ENCODE peak calls at places on chromosomes 12 and 14, in nine cellular contexts. D, Q, C, F, G, A, Y, X and B are unnamed samples.

GRCh38 chr14:54344445-54344844 is 52.4 kb upstream of the CDKN3 start:
- DNase-seq in D (no peak), Q (no peak), C (no peak), F (no peak), G (no peak), A (no peak), Y (no peak), X (no peak), B (no peak)

GRCh38 chr14:94953541-94954260 is 183.8 kb upstream of the GSC start:
- DNase-seq in D (no peak), Q (no peak), C (no peak), F (no peak), G (no peak), A (no peak), Y (no peak), X (no peak), B (no peak)

GRCh38 chr12:65414526-65414925 is 136.0 kb downstream of the MSRB3 start:
- DNase-seq in D (no peak), Q (no peak), C (no peak), F (no peak), G (no peak), A (no peak), Y (no peak), X (no peak), B (no peak)

GRCh38 chr14:91063119-91063518 is 2.7 kb upstream of the RPS6KA5 start:
- DNase-seq in D (no peak), Q (no peak), C (no peak), F (no peak), G (peak; percentile 18), A (no peak), Y (no peak), X (no peak), B (no peak)

GRCh38 chr12:97650242-97650641 is 187.6 kb downstream of the RMST start:
- DNase-seq in D (no peak), Q (no peak), C (no peak), F (no peak), G (peak; percentile 28), A (no peak), Y (no peak), X (no peak), B (no peak)

GRCh38 chr12:96397756-96398421 is 2.4 kb downstream of the CDK17 start:
- DNase-seq in D (no peak), Q (no peak), C (no peak), F (peak; percentile 15), G (peak; percentile 15), A (no peak), Y (no peak), X (no peak), B (no peak)

GRCh38 chr14:98494582-98494981 is 777.4 kb downstream of the BCL11B start:
- DNase-seq in D (no peak), Q (no peak), C (peak; percentile 63), F (no peak), G (peak; percentile 7), A (no peak), Y (no peak), X (no peak), B (no peak)

GRCh38 chr14:69901113-69901951 is 22.1 kb downstream of the SMOC1 start:
- DNase-seq in D (peak; percentile 80), Q (no peak), C (no peak), F (no peak), G (no peak), A (no peak), Y (no peak), X (no peak), B (no peak)

GRCh38 chr14:35378638-35379568 is 25.6 kb downstream of the NFKBIA start:
- DNase-seq in D (no peak), Q (no peak), C (no peak), F (no peak), G (no peak), A (no peak), Y (no peak), X (no peak), B (no peak)

GRCh38 chr12:122003646-122004611 is 17.8 kb upstream of the BCL7A start:
- DNase-seq in D (peak; percentile 25), Q (no peak), C (no peak), F (no peak), G (no peak), A (no peak), Y (no peak), X (no peak), B (no peak)

GRCh38 chr12:79344855-79345840 is 345.6 kb downstream of the PAWR start:
- DNase-seq in D (no peak), Q (peak; percentile 42), C (no peak), F (peak; percentile 25), G (peak; percentile 77), A (no peak), Y (no peak), X (peak; percentile 18), B (peak; percentile 73)

GRCh38 chr12:93624595-93625294 is 52.3 kb downstream of the SOCS2 start:
- DNase-seq in D (peak; percentile 92), Q (no peak), C (no peak), F (peak; percentile 84), G (peak; percentile 95), A (no peak), Y (no peak), X (no peak), B (no peak)

GRCh38 chr14:64423987-64424386 is 35.8 kb downstream of the MTHFD1 start:
- DNase-seq in D (peak; percentile 58), Q (no peak), C (no peak), F (no peak), G (peak; percentile 55), A (no peak), Y (no peak), X (no peak), B (no peak)

GRCh38 chr14:94572637-94573303 is 8.5 kb upstream of the SERPINA5 start:
- DNase-seq in D (no peak), Q (no peak), C (no peak), F (no peak), G (no peak), A (no peak), Y (no peak), X (no peak), B (no peak)

GRCh38 chr12:49825971-49826421 is 2.2 kb downstream of the NCKAP5L start:
- DNase-seq in D (peak; percentile 67), Q (no peak), C (no peak), F (no peak), G (no peak), A (no peak), Y (no peak), X (no peak), B (no peak)

GRCh38 chr12:48982397-48983080 is 4.4 kb downstream of the WNT1 start:
- DNase-seq in D (no peak), Q (no peak), C (no peak), F (no peak), G (no peak), A (no peak), Y (no peak), X (no peak), B (no peak)

GRCh38 chr14:74882103-74882920 is 596 bp downstream of the DLST start:
- DNase-seq in D (no peak), Q (peak; percentile 30), C (peak; percentile 85), F (no peak), G (peak; percentile 39), A (peak; percentile 22), Y (peak; percentile 64), X (no peak), B (peak; percentile 19)

GRCh38 chr12:108538796-108539195 is 22.2 kb downstream of the SART3 start:
- DNase-seq in D (no peak), Q (no peak), C (no peak), F (no peak), G (no peak), A (no peak), Y (no peak), X (no peak), B (no peak)

GRCh38 chr12:103269962-103270361 is 225.8 kb downstream of the C12orf42 start:
- DNase-seq in D (no peak), Q (peak; percentile 65), C (no peak), F (no peak), G (no peak), A (no peak), Y (no peak), X (no peak), B (no peak)

GRCh38 chr12:109722753-109723109 is 9.1 kb downstream of the FAM222A start:
- DNase-seq in D (no peak), Q (no peak), C (no peak), F (no peak), G (no peak), A (no peak), Y (no peak), X (no peak), B (no peak)

GRCh38 chr12:17372508-17372907 is 717.5 kb downstream of the RERGL start:
- DNase-seq in D (no peak), Q (peak; percentile 17), C (no peak), F (no peak), G (no peak), A (no peak), Y (no peak), X (no peak), B (peak; percentile 56)

GRCh38 chr14:61145903-61146411 is 135.2 kb downstream of the TMEM30B start:
- DNase-seq in D (peak; percentile 55), Q (peak; percentile 56), C (no peak), F (no peak), G (peak; percentile 51), A (no peak), Y (no peak), X (no peak), B (peak; percentile 91)

GRCh38 chr12:6451348-6452244 is at the start of gene TAPBPL:
- DNase-seq in D (peak; percentile 43), Q (peak; percentile 92), C (peak; percentile 92), F (peak; percentile 84), G (no peak), A (peak; percentile 74), Y (peak; percentile 81), X (peak; percentile 44), B (peak; percentile 92)

GRCh38 chr12:49923035-49923644 is 19.4 kb upstream of the FAIM2 start:
- DNase-seq in D (no peak), Q (no peak), C (peak; percentile 8), F (no peak), G (no peak), A (no peak), Y (no peak), X (no peak), B (no peak)

GRCh38 chr14:89349196-89350008 is 67.6 kb downstream of the FOXN3 start:
- DNase-seq in D (peak; percentile 76), Q (peak; percentile 85), C (no peak), F (no peak), G (no peak), A (no peak), Y (peak; percentile 52), X (peak; percentile 55), B (peak; percentile 98)

GRCh38 chr12:21891763-21892217 is 49.4 kb downstream of the ABCC9 start:
- DNase-seq in D (no peak), Q (no peak), C (no peak), F (no peak), G (no peak), A (no peak), Y (no peak), X (no peak), B (no peak)

GRCh38 chr12:34598851-34599529 is 576.7 kb downstream of the ALG10 start:
- DNase-seq in D (no peak), Q (no peak), C (peak; percentile 28), F (no peak), G (no peak), A (no peak), Y (peak; percentile 16), X (no peak), B (no peak)

GRCh38 chr14:68713782-68714181 is 79.1 kb downstream of the ZFP36L1 start:
- DNase-seq in D (no peak), Q (no peak), C (no peak), F (no peak), G (no peak), A (no peak), Y (no peak), X (no peak), B (no peak)

GRCh38 chr12:818733-819132 is 66.4 kb downstream of the WNK1 start:
- DNase-seq in D (no peak), Q (no peak), C (no peak), F (no peak), G (peak; percentile 44), A (no peak), Y (no peak), X (no peak), B (no peak)

GRCh38 chr12:127293507-127294310 is 973.3 kb upstream of the TMEM132C start:
- DNase-seq in D (peak; percentile 34), Q (peak; percentile 1), C (peak; percentile 76), F (peak; percentile 30), G (peak; percentile 93), A (no peak), Y (peak; percentile 48), X (peak; percentile 69), B (peak; percentile 33)

GRCh38 chr14:55976619-55977018 is 141.6 kb upstream of the PELI2 start:
- DNase-seq in D (no peak), Q (no peak), C (no peak), F (no peak), G (peak; percentile 33), A (no peak), Y (no peak), X (no peak), B (peak; percentile 50)